ENCODE peak calls at places on chromosomes 13 and 19, in four cellular contexts. F is H1, B is neuronal stem cell, E is IMR-90. N is an unnamed sample.

GRCh38 chr19:47742636-47743035 is 2.7 kb upstream of the NOP53 start:
- DNase-seq in F (no peak), B (no peak), E (no peak), N (no peak)

GRCh38 chr13:31627097-31627496 is 112.2 kb upstream of the RXFP2 start:
- DNase-seq in F (no peak), B (no peak), E (peak; percentile 39), N (no peak)

GRCh38 chr13:112444416-112445399 is 68.6 kb downstream of the SPACA7 start:
- DNase-seq in F (peak; percentile 38), B (no peak), E (no peak), N (no peak)

GRCh38 chr13:48446454-48446853 is 33.5 kb upstream of the LPAR6 start:
- DNase-seq in F (no peak), B (no peak), E (peak; percentile 84), N (peak; percentile 11)

GRCh38 chr19:35109395-35110112 is 6.1 kb upstream of the FXYD3 start:
- DNase-seq in F (no peak), B (no peak), E (no peak), N (no peak)

GRCh38 chr13:36801035-36801434 is 18.0 kb upstream of the RFXAP start:
- DNase-seq in F (no peak), B (no peak), E (no peak), N (no peak)

GRCh38 chr19:3761382-3762129 is at the start of gene APBA3:
- DNase-seq in F (peak; percentile 99), B (peak; percentile 93), E (peak; percentile 83), N (peak; percentile 97)

GRCh38 chr13:49533586-49534269 is 38.0 kb downstream of the PHF11 start:
- DNase-seq in F (no peak), B (no peak), E (no peak), N (no peak)

GRCh38 chr13:93603043-93603442 is 376.4 kb downstream of the GPC6 start:
- DNase-seq in F (no peak), B (no peak), E (peak; percentile 82), N (no peak)

GRCh38 chr19:10988921-10989320 is 28.1 kb downstream of the SMARCA4 start:
- DNase-seq in F (no peak), B (no peak), E (no peak), N (peak; percentile 93)

GRCh38 chr13:24182703-24183081 is 22.2 kb downstream of the SPATA13 start:
- DNase-seq in F (no peak), B (no peak), E (no peak), N (no peak)

GRCh38 chr19:55600336-55601028 is 394 bp downstream of the ZNF524 start:
- DNase-seq in F (peak; percentile 89), B (peak; percentile 91), E (peak; percentile 54), N (peak; percentile 21)

GRCh38 chr19:50779504-50780457 is 9.5 kb downstream of the GPR32 start:
- DNase-seq in F (no peak), B (no peak), E (no peak), N (peak; percentile 98)

GRCh38 chr13:114225610-114226009 is 9.1 kb upstream of the CDC16 start:
- DNase-seq in F (no peak), B (no peak), E (no peak), N (no peak)

GRCh38 chr19:16442386-16443276 is 29.1 kb downstream of the EPS15L1 start:
- DNase-seq in F (no peak), B (no peak), E (no peak), N (no peak)

GRCh38 chr13:42229287-42229686 is 42.7 kb upstream of the AKAP11 start:
- DNase-seq in F (no peak), B (no peak), E (no peak), N (peak; percentile 2)

GRCh38 chr13:32682130-32682529 is 95.9 kb downstream of the PDS5B start:
- DNase-seq in F (no peak), B (no peak), E (no peak), N (no peak)

GRCh38 chr19:48469056-48469881 is at the start of gene CYTH2:
- DNase-seq in F (peak; percentile 97), B (peak; percentile 100), E (peak; percentile 100), N (peak; percentile 100)

GRCh38 chr13:38341149-38341692 is 8.4 kb upstream of the UFM1 start:
- DNase-seq in F (no peak), B (no peak), E (no peak), N (no peak)

GRCh38 chr19:41707502-41707812 is 969 bp upstream of the CEACAM5 start:
- DNase-seq in F (no peak), B (no peak), E (no peak), N (no peak)

GRCh38 chr13:21079761-21080730 is 18.7 kb upstream of the LATS2 start:
- DNase-seq in F (no peak), B (no peak), E (peak; percentile 93), N (peak; percentile 83)

GRCh38 chr13:91817250-91817649 is 418.8 kb downstream of the GPC5 start:
- DNase-seq in F (no peak), B (no peak), E (peak; percentile 13), N (no peak)

GRCh38 chr13:41552031-41552430 is 94.7 kb downstream of the RGCC start:
- DNase-seq in F (no peak), B (no peak), E (no peak), N (no peak)

GRCh38 chr19:16589917-16590316 is 17.7 kb upstream of the SLC35E1 start:
- DNase-seq in F (no peak), B (no peak), E (no peak), N (no peak)

GRCh38 chr13:62418872-62419271 is 1003.2 kb upstream of the PCDH20 start:
- DNase-seq in F (no peak), B (no peak), E (peak; percentile 30), N (no peak)
- H3K14ac ChIP-seq in F (no peak overlapping the region), B (no peak overlapping the region), E (no peak overlapping the region), N (no peak overlapping the region)

DNA sequence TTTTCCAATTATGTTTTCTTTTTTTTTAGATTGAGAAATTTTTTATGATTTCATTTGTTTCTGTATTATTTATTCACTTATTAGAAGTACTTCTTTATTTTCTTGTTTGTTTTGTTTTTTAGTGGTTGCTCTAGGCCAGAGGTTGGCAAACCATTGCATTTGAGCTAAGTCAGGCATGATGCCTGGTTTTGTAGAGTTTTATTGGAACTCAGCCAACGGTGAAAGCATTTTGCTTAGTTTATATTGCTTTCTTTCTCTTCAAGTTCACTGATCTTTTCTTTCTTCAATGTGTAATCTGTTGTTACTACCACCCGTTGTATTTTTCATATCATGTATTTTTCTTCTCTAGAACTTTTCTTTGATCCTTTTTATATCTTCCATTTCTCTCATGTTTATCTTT is 19.7 kb downstream of the ZNF567 start:
- DNase-seq in F (no peak), B (no peak), E (no peak), N (no peak)
- H3K36me3 ChIP-seq in F (peaks cover 43% of the 10 kb centered on the region), B (peaks cover 25% of the 10 kb centered on the region), E (peaks cover 13% of the 10 kb centered on the region), N (peaks cover 23% of the 10 kb centered on the region)

GRCh38 chr13:51519839-51520238 is 64.4 kb upstream of the WDFY2 start:
- DNase-seq in F (no peak), B (no peak), E (peak; percentile 61), N (peak; percentile 91)
- H3K27ac ChIP-seq in F (no peak overlapping the region), B (no peak overlapping the region), E (no peak overlapping the region), N (no peak overlapping the region)

GRCh38 chr19:1361601-1362384 is 21.9 kb upstream of the NDUFS7 start:
- DNase-seq in F (no peak), B (no peak), E (peak; percentile 78), N (no peak)
- H3K14ac ChIP-seq in F (no peak overlapping the region), B (no peak overlapping the region), E (peak overlapping the region; percentile 87), N (no peak overlapping the region)

DNA sequence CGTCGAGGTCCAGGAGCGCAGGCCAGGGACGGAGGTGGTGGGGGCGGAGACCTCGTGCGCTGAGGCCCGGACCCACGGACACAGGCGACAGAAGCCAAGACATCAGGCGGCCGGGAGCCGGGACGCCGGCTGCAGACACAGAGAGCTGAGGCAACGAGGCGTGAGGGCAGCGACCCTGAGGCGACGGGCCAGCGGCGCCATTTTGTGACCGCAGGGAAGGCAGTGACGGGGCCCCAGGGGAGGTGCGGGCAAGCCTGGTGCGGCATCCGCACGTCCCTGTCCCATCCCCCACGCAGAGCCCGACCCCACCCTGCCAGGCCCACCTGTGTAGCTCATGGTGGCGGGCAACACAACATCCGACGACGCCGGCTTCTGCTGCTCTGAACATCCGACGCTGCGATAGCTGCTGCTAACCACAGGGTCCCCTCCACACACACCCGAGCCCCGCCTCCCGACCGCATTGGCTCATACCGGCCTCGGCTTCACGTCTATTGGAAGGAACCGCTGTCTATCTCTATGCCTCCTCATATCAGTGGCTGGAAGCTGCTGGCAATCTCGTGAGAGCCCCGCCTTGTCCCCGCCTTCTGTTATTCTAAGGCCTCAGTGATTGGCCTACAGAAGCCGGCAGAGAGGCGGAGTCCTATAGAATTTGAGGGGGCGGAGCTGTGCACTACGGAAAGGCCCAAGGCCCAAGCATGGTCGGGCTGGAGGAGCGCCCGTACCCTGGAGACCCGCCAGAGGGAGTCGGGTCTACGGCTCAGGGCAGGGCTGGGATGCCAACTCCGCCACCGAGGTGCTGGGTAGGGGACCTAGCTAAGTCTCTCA is at the start of gene AKAP8L:
- DNase-seq in F (peak; percentile 96), B (peak; percentile 99), E (peak; percentile 100), N (peak; percentile 100)
- H3K36me3 ChIP-seq in F (peaks cover 16% of the 10 kb centered on the region), B (peaks cover 57% of the 10 kb centered on the region), E (peaks cover 19% of the 10 kb centered on the region), N (peaks cover 31% of the 10 kb centered on the region)

GRCh38 chr19:5916201-5916708 is 2.2 kb downstream of the CAPS start:
- DNase-seq in F (no peak), B (no peak), E (no peak), N (no peak)
- H3K27ac ChIP-seq in F (no peak overlapping the region), B (no peak overlapping the region), E (no peak overlapping the region), N (peak overlapping the region; percentile 46)

GRCh38 chr13:22926176-22927007 is 254.4 kb upstream of the SGCG start:
- DNase-seq in F (peak; percentile 80), B (no peak), E (no peak), N (peak; percentile 26)
- H3K14ac ChIP-seq in F (no peak overlapping the region), B (peak overlapping the region; percentile 82), E (no peak overlapping the region), N (no peak overlapping the region)

DNA sequence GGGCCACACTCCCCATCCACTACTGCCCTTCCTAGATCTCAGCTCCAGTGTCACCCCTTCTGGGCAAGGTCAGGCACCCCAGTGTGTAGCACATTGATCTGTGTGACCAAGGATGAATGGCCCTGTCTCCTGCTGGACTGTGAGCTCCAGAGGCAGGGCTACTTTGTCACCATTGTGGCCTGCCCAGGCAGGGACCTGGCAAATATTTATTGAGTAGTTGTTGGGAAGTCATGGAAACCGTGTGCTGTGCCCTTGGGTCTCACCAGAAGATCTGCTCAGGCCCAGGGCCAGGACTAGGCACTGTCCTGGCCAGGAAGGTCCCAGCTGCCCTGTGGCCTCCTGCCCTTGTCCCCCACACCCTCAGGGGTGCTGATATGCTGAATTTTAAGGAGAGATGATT is 10.5 kb downstream of the NACC1 start:
- DNase-seq in F (no peak), B (no peak), E (no peak), N (no peak)
- H3K36me3 ChIP-seq in F (peaks cover 5% of the 10 kb centered on the region), B (peaks cover 61% of the 10 kb centered on the region), E (peaks cover 14% of the 10 kb centered on the region), N (peaks cover 20% of the 10 kb centered on the region)

DNA sequence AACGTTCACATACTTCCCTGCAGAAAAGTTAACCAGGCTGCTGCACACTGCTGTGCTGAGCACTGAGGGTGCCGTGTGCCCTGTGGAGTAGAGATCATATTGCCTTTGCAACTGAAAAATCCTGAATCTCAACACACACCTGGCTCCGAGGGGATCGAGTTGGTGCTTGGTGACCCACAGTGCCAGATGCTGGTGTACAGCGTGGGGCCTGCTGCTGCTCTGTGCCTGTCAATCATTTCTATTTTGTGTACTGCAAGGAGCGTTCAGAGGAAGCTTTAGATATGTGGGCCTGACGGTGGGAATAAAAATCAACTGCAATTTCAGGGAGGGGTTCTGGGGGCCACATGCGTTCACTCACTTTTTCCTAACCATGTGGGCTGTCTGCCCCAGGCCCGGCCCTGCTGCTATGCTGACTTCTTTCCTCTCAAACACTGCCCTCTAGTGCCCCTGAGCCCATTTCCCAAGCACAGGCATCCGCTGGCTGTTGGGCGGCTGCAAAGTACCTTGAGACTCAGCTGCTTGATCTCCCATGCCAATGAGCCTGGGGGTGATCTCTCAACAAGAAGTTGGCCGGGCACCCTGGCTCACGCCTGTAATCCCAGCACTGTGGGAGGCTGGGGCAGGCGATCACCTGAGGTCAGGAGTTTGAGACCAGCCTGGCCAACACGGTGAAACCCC is 9.7 kb upstream of the LENG8 start:
- DNase-seq in F (peak; percentile 78), B (no peak), E (no peak), N (peak; percentile 70)
- H3K27ac ChIP-seq in F (no peak overlapping the region), B (no peak overlapping the region), E (no peak overlapping the region), N (no peak overlapping the region)

GRCh38 chr19:5150902-5151741 is 182.2 kb downstream of the KDM4B start:
- DNase-seq in F (peak; percentile 59), B (no peak), E (no peak), N (no peak)
- H3K14ac ChIP-seq in F (no peak overlapping the region), B (peak overlapping the region; percentile 31), E (no peak overlapping the region), N (no peak overlapping the region)